ENCODE peak calls at places on chromosomes 13 and 19, in eight cellular contexts. E is suprapubic skin, Y is fibroblast of the aortic adventitia, M is MM.1S, Q is transverse colon, P is AG09319, S is uterus, A is neural progenitor cell. Z is an unnamed sample.
A peak's percentile ranks its signal among the peaks of the same experiment; 100 is the strongest.

GRCh38 chr13:99376132-99376531 is 68.9 kb upstream of the GPR183 start:
- DNase-seq in A (no peak), P (no peak), E (no peak), Q (no peak), M (no peak), S (no peak), Y (no peak), Z (no peak)

GRCh38 chr13:98508280-98509074 is 68.4 kb downstream of the STK24 start:
- DNase-seq in Y (peak; percentile 81), A (no peak), P (no peak), E (no peak), Q (no peak), S (no peak), M (no peak), Z (no peak)

GRCh38 chr19:33219261-33219812 is 6.3 kb downstream of the SLC7A10 start:
- DNase-seq in M (no peak), E (no peak), P (no peak), Y (no peak), S (no peak), A (peak; percentile 62), Q (no peak), Z (no peak)

GRCh38 chr13:21047591-21048282 is 13.6 kb downstream of the LATS2 start:
- DNase-seq in S (no peak), M (no peak), P (no peak), A (no peak), E (no peak), Q (no peak), Y (no peak), Z (no peak)

GRCh38 chr13:34161829-34162544 is 344.0 kb downstream of the RFC3 start:
- DNase-seq in S (no peak), A (peak; percentile 41), E (no peak), Y (peak; percentile 87), Q (no peak), P (peak; percentile 37), M (no peak), Z (no peak)

GRCh38 chr19:39679056-39679790 is 23.5 kb downstream of the LGALS16 start:
- DNase-seq in S (no peak), E (no peak), Q (no peak), M (peak; percentile 81), A (no peak), P (no peak), Y (peak; percentile 6), Z (no peak)

GRCh38 chr13:51276684-51277083 is 54.5 kb downstream of the FAM124A start:
- DNase-seq in S (no peak), Y (peak; percentile 15), E (no peak), Q (peak; percentile 31), P (no peak), M (no peak), A (no peak), Z (no peak)

GRCh38 chr19:11535792-11536595 is 2.7 kb upstream of the CNN1 start:
- DNase-seq in S (peak; percentile 94), Q (peak; percentile 93), Y (peak; percentile 82), M (peak; percentile 90), A (peak; percentile 97), E (peak; percentile 89), P (peak; percentile 71), Z (peak; percentile 94)

GRCh38 chr19:4596033-4596904 is 36.8 kb upstream of the SEMA6B start:
- DNase-seq in E (no peak), M (no peak), S (no peak), P (no peak), Q (no peak), Y (no peak), A (peak; percentile 38), Z (no peak)

GRCh38 chr19:55712804-55713631 is 25.2 kb downstream of the NLRP9 start:
- DNase-seq in A (no peak), Q (no peak), Y (no peak), S (no peak), E (no peak), M (no peak), P (no peak), Z (no peak)

GRCh38 chr13:90420683-90421082 is 926.8 kb upstream of the MIR17HG start:
- DNase-seq in Y (peak; percentile 25), S (no peak), A (no peak), Q (no peak), M (no peak), E (no peak), P (no peak), Z (no peak)

GRCh38 chr19:13441810-13442512 is 64.3 kb downstream of the CACNA1A start:
- DNase-seq in Y (peak; percentile 66), S (no peak), M (peak; percentile 49), A (peak; percentile 91), P (no peak), E (no peak), Q (peak; percentile 20), Z (peak; percentile 28)

GRCh38 chr13:92463134-92463533 is 763.5 kb upstream of the GPC6 start:
- DNase-seq in Q (peak; percentile 14), E (no peak), S (no peak), P (no peak), M (no peak), A (no peak), Y (no peak), Z (no peak)

GRCh38 chr13:35723820-35724219 is 247.3 kb upstream of the MAB21L1 start:
- DNase-seq in E (no peak), Q (no peak), P (no peak), S (no peak), A (no peak), M (no peak), Y (peak; percentile 68), Z (no peak)

GRCh38 chr19:19822148-19822429 is 539 bp upstream of the ZNF506 start:
- DNase-seq in A (no peak), E (no peak), Y (no peak), S (no peak), M (no peak), Q (peak; percentile 10), P (no peak), Z (no peak)

GRCh38 chr19:46068345-46069258 is 27.8 kb upstream of the IGFL4 start:
- DNase-seq in P (peak; percentile 56), S (no peak), A (no peak), E (no peak), Q (peak; percentile 33), Y (peak; percentile 93), M (no peak), Z (no peak)

GRCh38 chr13:44389856-44390255 is 16.2 kb downstream of the SERP2 start:
- DNase-seq in Y (peak; percentile 27), P (no peak), Q (no peak), M (no peak), S (no peak), A (no peak), E (no peak), Z (no peak)

GRCh38 chr13:44389003-44389666 is 15.5 kb downstream of the SERP2 start:
- DNase-seq in S (no peak), M (no peak), E (no peak), Q (no peak), Y (no peak), P (no peak), A (peak; percentile 11), Z (no peak)

GRCh38 chr13:44385847-44386246 is 12.2 kb downstream of the SERP2 start:
- DNase-seq in E (no peak), A (no peak), M (no peak), Y (no peak), Q (no peak), S (no peak), P (no peak), Z (no peak)

GRCh38 chr13:44386932-44387556 is 13.4 kb downstream of the SERP2 start:
- DNase-seq in Q (no peak), Y (no peak), P (no peak), S (no peak), M (no peak), A (peak; percentile 55), E (no peak), Z (no peak)

DNA sequence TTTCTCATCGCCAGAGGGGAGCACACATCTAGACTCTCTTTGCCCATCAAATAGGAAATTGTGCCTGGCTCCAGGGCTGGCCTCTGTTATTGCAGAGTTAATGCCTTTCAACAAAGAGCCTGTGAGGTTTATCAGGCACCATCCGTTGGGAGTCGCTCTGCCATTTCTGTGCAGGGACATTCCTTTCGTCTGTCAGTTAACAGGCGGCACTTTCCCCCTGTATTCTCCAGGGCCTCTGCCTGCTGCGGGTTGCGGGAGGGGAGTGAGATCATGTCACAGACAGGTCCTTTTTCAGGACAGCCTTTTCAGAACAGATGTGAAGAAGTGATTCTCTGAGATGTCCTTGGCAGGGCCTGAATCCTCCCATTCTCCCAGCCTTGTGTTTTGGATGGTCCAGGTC is 14.8 kb downstream of the SERP2 start:
- DNase-seq in S (no peak), P (no peak), Q (no peak), A (peak; percentile 73), M (no peak), Y (no peak), E (no peak), Z (no peak)
- TF ChIP-seq CTCF in S (no peak), P (no peak), Q (no peak), A (no peak), M (no peak), Y (no peak), E (no peak), Z (no peak)

DNA sequence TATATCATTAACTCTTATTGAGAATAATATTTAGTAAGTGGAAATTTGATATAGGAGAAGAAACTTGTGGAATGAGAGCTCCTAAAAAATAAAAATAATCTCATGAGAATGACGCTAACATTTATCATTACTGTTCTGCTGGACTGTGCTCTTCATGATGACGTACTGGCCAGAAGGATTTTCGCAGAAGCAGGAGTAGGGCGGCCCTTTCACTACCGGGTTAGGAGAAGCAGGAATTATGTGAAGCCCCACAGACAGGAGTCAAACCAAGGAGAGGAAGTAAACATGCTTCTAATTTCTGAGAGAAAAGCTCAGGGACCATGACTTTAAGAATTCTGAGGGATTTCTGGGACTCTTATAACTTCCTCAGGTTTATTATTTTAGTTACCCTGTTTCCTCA is 195.1 kb downstream of the VWA8 start:
- DNase-seq in M (no peak), P (no peak), A (no peak), Q (no peak), S (no peak), Y (no peak), E (no peak), Z (no peak)
- TF ChIP-seq CTCF in M (no peak), P (no peak), A (no peak), Q (no peak), S (no peak), Y (no peak), E (no peak), Z (no peak)

GRCh38 chr19:35000338-35000646 is 169 bp downstream of the GRAMD1A start:
- DNase-seq in Q (no peak), E (no peak), S (no peak), M (no peak), P (no peak), Y (no peak), A (no peak), Z (no peak)
- TF ChIP-seq CTCF in Q (no peak), E (no peak), S (no peak), M (no peak), P (no peak), Y (no peak), A (no peak), Z (no peak)

GRCh38 chr13:19345916-19346422 is 164.3 kb upstream of the TUBA3C start:
- DNase-seq in A (no peak), P (no peak), Y (no peak), E (no peak), M (no peak), S (no peak), Q (no peak), Z (no peak)

DNA sequence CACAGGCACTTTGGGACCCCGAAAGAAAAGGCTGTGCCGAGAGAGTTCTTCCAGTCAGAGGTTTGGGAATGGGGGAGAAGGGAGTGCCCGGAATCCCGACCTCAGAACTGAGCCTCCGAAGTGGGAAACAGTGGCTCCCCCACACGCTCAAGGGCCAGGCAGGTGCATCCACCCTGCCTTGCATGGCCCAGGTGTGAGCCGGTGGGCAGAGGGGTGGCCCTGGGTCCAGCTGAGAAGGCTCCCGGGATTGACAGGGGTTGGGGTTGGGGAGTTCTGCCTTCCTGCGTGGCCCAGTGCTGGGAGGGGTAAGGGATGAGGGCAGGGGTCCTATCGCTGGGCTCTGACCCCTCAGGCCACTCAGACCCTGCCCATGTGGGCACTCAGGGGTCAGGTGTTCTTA is 163.5 kb upstream of the TUBA3C start:
- DNase-seq in M (no peak), E (no peak), A (no peak), P (no peak), Y (no peak), S (no peak), Q (no peak), Z (no peak)
- TF ChIP-seq CTCF in M (no peak), E (no peak), A (no peak), P (no peak), Y (no peak), S (no peak), Q (no peak), Z (no peak)

Z was measured in natural killer cell.